ENCODE peak calls at places on chromosomes 5 and 9, in six cellular contexts. S, K, I, V, Y and P are unnamed samples.

GRCh38 chr9:118326326-118326725 is 622.1 kb downstream of the TLR4 start:
- DNase-seq in S (no peak), K (no peak), I (no peak), V (no peak), Y (no peak), P (no peak)

GRCh38 chr5:104540448-104540847 is 977.9 kb upstream of the NUDT12 start:
- DNase-seq in S (no peak), K (peak), I (peak), V (peak), Y (no peak), P (no peak)

GRCh38 chr9:7210854-7211637 is 453.3 kb downstream of the KDM4C start:
- DNase-seq in S (no peak), K (no peak), I (no peak), V (no peak), Y (no peak), P (no peak)

GRCh38 chr9:135500525-135501260 is at the start of gene MRPS2:
- DNase-seq in S (peak), K (peak), I (peak), V (peak), Y (peak), P (peak)

GRCh38 chr5:138275379-138275782 is 960 bp upstream of the GFRA3 start:
- DNase-seq in S (no peak), K (no peak), I (peak), V (no peak), Y (no peak), P (no peak)

GRCh38 chr5:93099902-93100347 is 481.1 kb downstream of the NR2F1-AS1 start:
- DNase-seq in S (no peak), K (no peak), I (peak), V (no peak), Y (no peak), P (no peak)

GRCh38 chr5:62942384-62942783 is 363.8 kb downstream of the LRRC70 start:
- DNase-seq in S (no peak), K (no peak), I (no peak), V (peak), Y (no peak), P (no peak)

GRCh38 chr9:33751536-33752129 is 43.7 kb upstream of the PRSS3 start:
- DNase-seq in S (no peak), K (no peak), I (no peak), V (no peak), Y (no peak), P (no peak)

GRCh38 chr9:31137151-31137849 is 1247.1 kb upstream of the ACO1 start:
- DNase-seq in S (no peak), K (peak), I (no peak), V (no peak), Y (no peak), P (no peak)

GRCh38 chr9:37650873-37651768 is at the start of gene FRMPD1:
- DNase-seq in S (peak), K (no peak), I (peak), V (peak), Y (peak), P (peak)

GRCh38 chr9:77495834-77496671 is 152.1 kb downstream of the GNA14 start:
- DNase-seq in S (no peak), K (peak), I (peak), V (peak), Y (no peak), P (no peak)

GRCh38 chr5:103561670-103562069 is 919 bp downstream of the NUDT12 start:
- DNase-seq in S (no peak), K (no peak), I (no peak), V (no peak), Y (no peak), P (no peak)

GRCh38 chr5:170920196-170920595 is 58.4 kb downstream of the RANBP17 start:
- DNase-seq in S (no peak), K (no peak), I (peak), V (no peak), Y (no peak), P (no peak)